ENCODE peak calls at places on chromosomes 6 and 20, in seven cellular contexts. N is psoas muscle; X is NCI-H2171 treated with DMSO at 0.1 percent for 48 hours; G is effector CD8-positive, alpha-beta T cell; E is activated T-helper 1 cell treated with anti-CD3 and anti-CD28 coated beads, Interleukin-2, amount 50 U/mL, for 16 hours; L is CD4-positive, CD25-positive, alpha-beta regulatory T cell; O is H4. U is an unnamed sample.

GRCh38 chr6:15430181-15430580 is 184.3 kb downstream of the JARID2 start:
- DNase-seq in O (no peak), X (no peak), L (no peak), N (no peak), G (no peak), E (no peak), U (no peak)

GRCh38 chr6:40903456-40903855 is 135.6 kb downstream of the UNC5CL start:
- DNase-seq in O (no peak), N (no peak), E (no peak), G (no peak), X (no peak), L (no peak), U (no peak)

GRCh38 chr6:33428219-33428890 is 8.5 kb downstream of the SYNGAP1 start:
- DNase-seq in G (no peak), X (peak), E (no peak), L (peak), O (peak), N (no peak), U (peak)

GRCh38 chr20:4730782-4731181 is 9.1 kb downstream of the PRND start:
- DNase-seq in L (no peak), G (no peak), N (no peak), X (peak), E (no peak), O (no peak), U (no peak)

GRCh38 chr6:71289039-71289801 is 609 bp downstream of the OGFRL1 start:
- DNase-seq in E (no peak), N (peak), G (no peak), L (peak), X (peak), O (no peak), U (peak)

GRCh38 chr6:105794263-105794662 is 291.9 kb upstream of the PRDM1 start:
- DNase-seq in L (no peak), G (no peak), E (no peak), N (peak), X (no peak), O (peak), U (no peak)

GRCh38 chr6:32046450-32047083 is 8.4 kb downstream of the CYP21A2 start:
- DNase-seq in X (peak), N (peak), L (no peak), G (no peak), O (no peak), E (no peak), U (no peak)

GRCh38 chr6:27669278-27669797 is 196.4 kb upstream of the ZNF184 start:
- DNase-seq in X (no peak), L (peak), O (peak), G (no peak), N (no peak), E (no peak), U (no peak)

GRCh38 chr20:6663104-6663503 is 104.4 kb upstream of the BMP2 start:
- DNase-seq in N (no peak), L (no peak), O (no peak), X (no peak), E (no peak), G (no peak), U (no peak)

GRCh38 chr6:111918825-111919224 is 45.6 kb upstream of the FYN start:
- DNase-seq in X (no peak), L (no peak), G (no peak), N (peak), E (no peak), O (peak), U (no peak)

GRCh38 chr6:53947780-53948179 is 153.0 kb downstream of the LRRC1 start:
- DNase-seq in E (no peak), X (no peak), L (no peak), O (no peak), N (no peak), G (no peak), U (no peak)

GRCh38 chr6:19554356-19555225 is 282.6 kb upstream of the ID4 start:
- DNase-seq in E (no peak), L (no peak), N (no peak), O (no peak), X (peak), G (no peak), U (no peak)

GRCh38 chr6:29516108-29516507 is 28.4 kb upstream of the MAS1L start:
- DNase-seq in G (no peak), E (no peak), L (peak), O (peak), N (no peak), X (no peak), U (peak)

GRCh38 chr20:63702036-63702665 is 5.6 kb downstream of the ARFRP1 start:
- DNase-seq in N (peak), E (no peak), X (no peak), G (no peak), O (no peak), L (no peak), U (no peak)

GRCh38 chr6:74741608-74742007 is 464.2 kb downstream of the COL12A1 start:
- DNase-seq in E (no peak), X (no peak), G (no peak), O (no peak), L (no peak), N (peak), U (no peak)

GRCh38 chr6:108789475-108789874 is 58.7 kb upstream of the ARMC2 start:
- DNase-seq in N (no peak), O (no peak), E (no peak), X (no peak), L (no peak), G (no peak), U (no peak)

GRCh38 chr20:47751449-47751848 is 33.8 kb downstream of the SULF2 start:
- DNase-seq in G (no peak), N (no peak), L (no peak), X (no peak), O (no peak), E (no peak), U (no peak)

GRCh38 chr20:52242237-52243230 is 51.0 kb upstream of the ZFP64 start:
- DNase-seq in X (peak), G (no peak), O (peak), L (peak), E (no peak), N (no peak), U (peak)

GRCh38 chr6:134223761-134224445 is 94.0 kb downstream of the SGK1 start:
- DNase-seq in L (no peak), E (no peak), O (no peak), N (no peak), G (no peak), X (no peak), U (no peak)

GRCh38 chr6:43497694-43498093 is 12.5 kb downstream of the LRRC73 start:
- DNase-seq in O (no peak), X (no peak), E (no peak), G (no peak), N (no peak), L (no peak), U (no peak)

GRCh38 chr6:74357329-74357728 is 661.3 kb downstream of the CD109 start:
- DNase-seq in E (no peak), G (no peak), O (no peak), N (no peak), L (no peak), X (no peak), U (no peak)

GRCh38 chr6:157893238-157893637 is 70.2 kb downstream of the SNX9 start:
- DNase-seq in E (no peak), L (peak), X (peak), N (no peak), G (peak), O (no peak), U (peak)

GRCh38 chr20:36394340-36394965 is 88.3 kb downstream of the DLGAP4 start:
- DNase-seq in E (no peak), N (no peak), X (no peak), L (no peak), G (no peak), O (no peak), U (no peak)

GRCh38 chr6:110113989-110114388 is 65.5 kb downstream of the WASF1 start:
- DNase-seq in E (no peak), L (no peak), G (no peak), N (no peak), X (no peak), O (no peak), U (no peak)

GRCh38 chr6:42251911-42252637 is 34.4 kb upstream of the MRPS10 start:
- DNase-seq in O (peak), L (no peak), X (peak), E (no peak), G (no peak), N (peak), U (no peak)

GRCh38 chr6:167838207-167838748 is 11.6 kb downstream of the AFDN start:
- DNase-seq in G (no peak), X (no peak), E (no peak), N (no peak), O (no peak), L (no peak), U (no peak)

GRCh38 chr6:29355603-29356002 is 13.1 kb downstream of the OR5V1 start:
- DNase-seq in N (no peak), O (no peak), X (no peak), L (peak), G (no peak), E (no peak), U (no peak)